ENCODE peak calls at places on chromosomes 3 and 15, in seven cellular contexts. One of them, this sample, is unnamed. For H3K36me3, the result is how much of the 10 kb centered on the place peaks cover.

GRCh38 chr3:48270306-48270705 is 29.4 kb downstream of the ZNF589 start:
- DNase-seq in Peyer's patch: no peak
- DNase-seq in DND-41: no peak
- DNase-seq in suprapubic skin: no peak
- DNase-seq in left ventricle myocardium inferior: no peak
- DNase-seq in IMR-90: no peak
- DNase-seq in SJSA1: no peak
- DNase-seq in this sample: no peak

GRCh38 chr3:141410861-141411771 is 42.8 kb downstream of the ZBTB38 start:
- DNase-seq in Peyer's patch: peak
- DNase-seq in DND-41: no peak
- DNase-seq in suprapubic skin: no peak
- DNase-seq in left ventricle myocardium inferior: no peak
- DNase-seq in IMR-90: peak
- DNase-seq in SJSA1: peak
- DNase-seq in this sample: no peak

GRCh38 chr3:37907906-37908305 is 46.2 kb downstream of the CTDSPL start:
- DNase-seq in Peyer's patch: no peak
- DNase-seq in DND-41: peak
- DNase-seq in suprapubic skin: no peak
- DNase-seq in left ventricle myocardium inferior: no peak
- DNase-seq in IMR-90: no peak
- DNase-seq in SJSA1: no peak
- DNase-seq in this sample: peak

GRCh38 chr3:136904746-136905145 is 42.7 kb downstream of the NCK1 start:
- DNase-seq in Peyer's patch: no peak
- DNase-seq in DND-41: no peak
- DNase-seq in suprapubic skin: no peak
- DNase-seq in left ventricle myocardium inferior: no peak
- DNase-seq in IMR-90: no peak
- DNase-seq in SJSA1: no peak
- DNase-seq in this sample: no peak

GRCh38 chr3:115100806-115101205 is 46.3 kb downstream of the ZBTB20 start:
- DNase-seq in Peyer's patch: no peak
- DNase-seq in DND-41: no peak
- DNase-seq in suprapubic skin: no peak
- DNase-seq in left ventricle myocardium inferior: no peak
- DNase-seq in IMR-90: no peak
- DNase-seq in SJSA1: no peak
- DNase-seq in this sample: no peak

GRCh38 chr3:18812316-18812715 is 336.0 kb upstream of the KCNH8 start:
- DNase-seq in Peyer's patch: no peak
- DNase-seq in DND-41: no peak
- DNase-seq in suprapubic skin: no peak
- DNase-seq in left ventricle myocardium inferior: no peak
- DNase-seq in IMR-90: no peak
- DNase-seq in SJSA1: no peak
- DNase-seq in this sample: peak

GRCh38 chr15:61327019-61327631 is 98.0 kb upstream of the RORA start:
- DNase-seq in Peyer's patch: no peak
- DNase-seq in DND-41: no peak
- DNase-seq in suprapubic skin: no peak
- DNase-seq in left ventricle myocardium inferior: peak
- DNase-seq in IMR-90: no peak
- DNase-seq in SJSA1: no peak
- DNase-seq in this sample: no peak

GRCh38 chr15:42107483-42107882 is 13.1 kb upstream of the PLA2G4D start:
- DNase-seq in Peyer's patch: peak
- DNase-seq in DND-41: no peak
- DNase-seq in suprapubic skin: no peak
- DNase-seq in left ventricle myocardium inferior: no peak
- DNase-seq in IMR-90: no peak
- DNase-seq in SJSA1: no peak
- DNase-seq in this sample: peak

GRCh38 chr3:154794383-154794782 is 285.7 kb upstream of the MME start:
- DNase-seq in Peyer's patch: no peak
- DNase-seq in DND-41: no peak
- DNase-seq in suprapubic skin: no peak
- DNase-seq in left ventricle myocardium inferior: no peak
- DNase-seq in IMR-90: no peak
- DNase-seq in SJSA1: no peak
- DNase-seq in this sample: no peak

GRCh38 chr15:87461621-87462020 is 794.9 kb downstream of the NTRK3 start:
- DNase-seq in Peyer's patch: no peak
- DNase-seq in DND-41: no peak
- DNase-seq in suprapubic skin: no peak
- DNase-seq in left ventricle myocardium inferior: no peak
- DNase-seq in IMR-90: no peak
- DNase-seq in SJSA1: no peak
- DNase-seq in this sample: no peak

GRCh38 chr15:43318990-43319771 is 11.2 kb downstream of the LCMT2 start:
- DNase-seq in Peyer's patch: no peak
- DNase-seq in DND-41: no peak
- DNase-seq in suprapubic skin: no peak
- DNase-seq in left ventricle myocardium inferior: no peak
- DNase-seq in IMR-90: no peak
- DNase-seq in SJSA1: no peak
- DNase-seq in this sample: no peak

GRCh38 chr3:158727499-158728377 is 4.5 kb downstream of the RARRES1 start:
- DNase-seq in Peyer's patch: peak
- DNase-seq in DND-41: peak
- DNase-seq in suprapubic skin: no peak
- DNase-seq in left ventricle myocardium inferior: no peak
- DNase-seq in IMR-90: peak
- DNase-seq in SJSA1: peak
- DNase-seq in this sample: peak

GRCh38 chr3:45741247-45741646 is 52.1 kb downstream of the SACM1L start:
- DNase-seq in Peyer's patch: no peak
- DNase-seq in DND-41: no peak
- DNase-seq in suprapubic skin: no peak
- DNase-seq in left ventricle myocardium inferior: no peak
- DNase-seq in IMR-90: no peak
- DNase-seq in SJSA1: no peak
- DNase-seq in this sample: no peak

GRCh38 chr3:45739944-45740343 is 50.7 kb downstream of the SACM1L start:
- DNase-seq in Peyer's patch: no peak
- DNase-seq in DND-41: no peak
- DNase-seq in suprapubic skin: no peak
- DNase-seq in left ventricle myocardium inferior: no peak
- DNase-seq in IMR-90: no peak
- DNase-seq in SJSA1: no peak
- DNase-seq in this sample: no peak

GRCh38 chr3:45742432-45743089 is 53.4 kb downstream of the SACM1L start:
- DNase-seq in Peyer's patch: no peak
- DNase-seq in DND-41: no peak
- DNase-seq in suprapubic skin: no peak
- DNase-seq in left ventricle myocardium inferior: no peak
- DNase-seq in IMR-90: no peak
- DNase-seq in SJSA1: no peak
- DNase-seq in this sample: no peak

GRCh38 chr3:45737222-45737621 is 48.0 kb downstream of the SACM1L start:
- DNase-seq in Peyer's patch: no peak
- DNase-seq in DND-41: no peak
- DNase-seq in suprapubic skin: no peak
- DNase-seq in left ventricle myocardium inferior: no peak
- DNase-seq in IMR-90: no peak
- DNase-seq in SJSA1: no peak
- DNase-seq in this sample: no peak

DNA sequence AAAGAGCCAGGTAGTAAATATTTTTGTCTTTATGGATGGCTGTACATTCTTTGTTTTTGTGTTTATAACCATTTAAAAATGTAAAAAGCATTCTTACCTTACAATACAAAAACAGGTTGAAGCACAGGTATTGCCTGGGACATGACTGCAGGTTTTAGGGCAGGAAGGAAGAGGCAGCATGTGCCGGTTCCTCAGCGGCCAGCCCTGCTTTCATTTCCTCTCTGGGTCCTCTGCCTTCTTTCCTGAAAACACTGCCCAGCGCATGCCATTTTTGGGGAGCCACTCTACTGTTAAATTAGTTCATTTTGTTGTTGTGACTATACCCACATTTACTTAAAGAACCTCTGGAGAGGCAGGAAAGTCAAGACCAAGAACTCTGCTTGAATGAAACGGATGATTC is 52.5 kb downstream of the SACM1L start:
- DNase-seq in Peyer's patch: peak
- DNase-seq in DND-41: no peak
- DNase-seq in suprapubic skin: no peak
- DNase-seq in left ventricle myocardium inferior: no peak
- DNase-seq in IMR-90: no peak
- DNase-seq in SJSA1: no peak
- DNase-seq in this sample: no peak
- H3K27ac ChIP-seq in Peyer's patch: no peak
- H3K27ac ChIP-seq in DND-41: no peak
- H3K27ac ChIP-seq in suprapubic skin: no peak
- H3K27ac ChIP-seq in left ventricle myocardium inferior: no peak
- H3K27ac ChIP-seq in IMR-90: no peak
- H3K27ac ChIP-seq in SJSA1: no peak
- H3K27ac ChIP-seq in this sample: no peak

DNA sequence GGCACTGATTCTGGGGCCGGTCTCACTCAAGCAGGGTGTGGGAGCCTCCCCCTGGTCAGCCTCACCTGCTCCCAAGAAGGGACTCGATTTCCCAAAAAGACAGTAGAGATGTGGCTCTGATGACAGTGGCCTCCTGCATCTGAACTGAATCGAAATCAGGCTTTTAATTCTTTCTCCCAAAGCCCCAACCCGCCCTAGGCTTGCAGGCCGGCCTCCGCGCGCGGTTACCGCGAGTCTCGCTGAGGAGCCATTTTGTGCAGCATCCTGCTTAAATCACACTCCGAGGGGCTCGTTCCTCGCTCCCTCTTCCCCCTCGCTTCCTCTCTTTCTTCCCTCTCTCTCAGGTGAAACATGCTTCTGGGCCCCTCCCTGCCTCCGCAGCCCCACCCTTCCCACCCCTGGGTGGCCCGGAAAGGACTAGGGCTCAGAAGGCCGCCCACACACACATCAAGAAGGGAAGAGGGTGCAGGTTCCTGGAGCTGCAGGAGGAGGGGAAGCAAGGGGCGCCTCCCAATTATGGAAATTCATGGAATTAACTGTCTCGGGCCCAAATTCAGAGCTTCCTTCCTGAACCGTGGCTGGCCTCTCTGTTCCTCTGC is 30.9 kb upstream of the POLG start:
- DNase-seq in Peyer's patch: no peak
- DNase-seq in DND-41: no peak
- DNase-seq in suprapubic skin: no peak
- DNase-seq in left ventricle myocardium inferior: no peak
- DNase-seq in IMR-90: no peak
- DNase-seq in SJSA1: no peak
- DNase-seq in this sample: no peak
- H3K36me3 ChIP-seq in Peyer's patch: under half
- H3K36me3 ChIP-seq in DND-41: under half
- H3K36me3 ChIP-seq in suprapubic skin: under half
- H3K36me3 ChIP-seq in left ventricle myocardium inferior: under half
- H3K36me3 ChIP-seq in IMR-90: under half
- H3K36me3 ChIP-seq in SJSA1: under half
- H3K36me3 ChIP-seq in this sample: under half

GRCh38 chr15:82531496-82532382 is 8.5 kb downstream of the RPS17 start:
- DNase-seq in Peyer's patch: no peak
- DNase-seq in DND-41: no peak
- DNase-seq in suprapubic skin: no peak
- DNase-seq in left ventricle myocardium inferior: no peak
- DNase-seq in IMR-90: no peak
- DNase-seq in SJSA1: no peak
- DNase-seq in this sample: no peak

GRCh38 chr15:82530006-82530405 is 10.3 kb downstream of the RPS17 start:
- DNase-seq in Peyer's patch: no peak
- DNase-seq in DND-41: no peak
- DNase-seq in suprapubic skin: no peak
- DNase-seq in left ventricle myocardium inferior: no peak
- DNase-seq in IMR-90: no peak
- DNase-seq in SJSA1: no peak
- DNase-seq in this sample: no peak

GRCh38 chr15:82532991-82533481 is 7.2 kb downstream of the RPS17 start:
- DNase-seq in Peyer's patch: no peak
- DNase-seq in DND-41: no peak
- DNase-seq in suprapubic skin: no peak
- DNase-seq in left ventricle myocardium inferior: no peak
- DNase-seq in IMR-90: no peak
- DNase-seq in SJSA1: no peak
- DNase-seq in this sample: no peak

GRCh38 chr15:82532383-82532990 is 7.8 kb downstream of the RPS17 start:
- DNase-seq in Peyer's patch: no peak
- DNase-seq in DND-41: no peak
- DNase-seq in suprapubic skin: no peak
- DNase-seq in left ventricle myocardium inferior: no peak
- DNase-seq in IMR-90: no peak
- DNase-seq in SJSA1: no peak
- DNase-seq in this sample: no peak

DNA sequence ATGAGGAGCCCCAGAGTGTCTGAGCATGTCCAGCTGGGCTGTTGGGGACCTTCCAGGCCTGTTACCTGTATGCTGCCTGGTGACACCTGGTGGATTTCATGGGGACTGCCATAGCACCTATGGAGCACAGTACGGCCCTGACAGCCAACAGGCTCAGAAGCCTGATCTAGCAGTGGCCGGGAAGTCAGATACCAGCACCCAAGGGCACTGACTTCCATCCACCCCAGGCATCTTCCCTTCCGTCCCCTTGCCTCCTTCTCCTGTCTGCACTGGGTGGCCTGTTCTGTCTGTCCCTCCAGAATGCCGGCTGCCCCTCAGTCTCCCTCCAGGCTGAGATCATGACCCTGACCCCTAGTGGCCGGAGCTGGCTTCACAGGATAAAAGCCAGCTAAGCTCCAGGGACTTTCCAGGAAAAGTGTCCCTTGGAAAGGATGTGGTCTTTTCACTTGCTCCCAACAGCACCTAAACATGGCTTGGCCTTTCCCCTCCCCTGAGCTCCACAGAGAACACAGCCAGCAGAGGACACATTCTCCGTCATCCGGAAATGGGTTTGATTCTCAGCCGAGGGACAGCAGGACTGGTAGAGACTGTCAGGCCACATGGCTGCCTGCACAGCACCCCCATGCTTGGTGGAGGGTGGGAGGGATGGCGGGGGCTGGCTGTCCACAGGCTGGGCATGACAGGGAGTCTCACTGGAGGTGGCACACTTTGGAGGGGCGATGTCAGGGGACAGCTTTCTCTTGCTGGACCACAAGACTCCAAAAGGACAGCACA is 9.5 kb downstream of the RPS17 start:
- DNase-seq in Peyer's patch: peak
- DNase-seq in DND-41: peak
- DNase-seq in suprapubic skin: no peak
- DNase-seq in left ventricle myocardium inferior: peak
- DNase-seq in IMR-90: peak
- DNase-seq in SJSA1: peak
- DNase-seq in this sample: peak
- H3K4me3 ChIP-seq in Peyer's patch: peak
- H3K4me3 ChIP-seq in DND-41: no peak
- H3K4me3 ChIP-seq in suprapubic skin: no peak
- H3K4me3 ChIP-seq in left ventricle myocardium inferior: peak
- H3K4me3 ChIP-seq in IMR-90: no peak
- H3K4me3 ChIP-seq in SJSA1: no peak
- H3K4me3 ChIP-seq in this sample: no peak

DNA sequence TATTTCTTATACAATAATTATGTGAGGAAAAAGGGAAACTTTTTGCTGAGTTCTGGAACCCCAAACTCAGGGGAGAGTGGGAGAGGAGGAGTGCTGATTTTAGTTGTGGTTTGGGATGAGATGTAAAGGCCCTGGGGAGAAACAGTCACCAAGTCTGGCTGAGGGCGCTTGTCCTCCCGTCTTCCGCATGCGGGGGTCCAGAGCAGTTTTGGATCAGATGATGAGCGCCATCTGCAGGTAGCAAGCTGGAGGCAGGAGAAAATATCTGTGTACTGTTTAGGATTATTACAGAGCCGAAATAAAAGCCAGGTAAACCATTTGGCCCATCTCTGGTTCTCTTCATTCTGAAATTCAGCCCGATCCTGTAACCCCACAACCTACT is 1.6 kb upstream of the PARP14 start:
- DNase-seq in Peyer's patch: peak
- DNase-seq in DND-41: peak
- DNase-seq in suprapubic skin: peak
- DNase-seq in left ventricle myocardium inferior: peak
- DNase-seq in IMR-90: peak
- DNase-seq in SJSA1: peak
- DNase-seq in this sample: peak
- H3K27ac ChIP-seq in Peyer's patch: peak
- H3K27ac ChIP-seq in DND-41: peak
- H3K27ac ChIP-seq in suprapubic skin: peak
- H3K27ac ChIP-seq in left ventricle myocardium inferior: peak
- H3K27ac ChIP-seq in IMR-90: no peak
- H3K27ac ChIP-seq in SJSA1: no peak
- H3K27ac ChIP-seq in this sample: no peak

This sample was measured in SJCRH30.